ENCODE peak calls at places on chromosomes 11 and 22, in six cellular contexts. B, Z, Y, X, S and G are unnamed samples. For H3K36me3, the result is how much of the 10 kb centered on the place peaks cover.

GRCh38 chr11:128415539-128415938 is 171.8 kb downstream of the ETS1 start:
- DNase-seq in S (no peak), Z (no peak), X (no peak), Y (no peak), B (no peak), G (peak)

GRCh38 chr11:35615911-35616900 is 2.1 kb upstream of the FJX1 start:
- DNase-seq in S (no peak), Y (peak), X (peak), B (no peak), Z (no peak), G (peak)

GRCh38 chr11:83609181-83609580 is 323.0 kb upstream of the CCDC90B start:
- DNase-seq in X (no peak), Z (no peak), Y (no peak), B (no peak), S (no peak), G (no peak)

GRCh38 chr11:111561801-111562325 is 21.3 kb downstream of the LAYN start:
- DNase-seq in Z (no peak), Y (peak), S (no peak), B (no peak), X (peak), G (peak)

GRCh38 chr11:118908931-118909618 is 16.7 kb downstream of the BCL9L start:
- DNase-seq in Y (peak), S (peak), Z (peak), X (peak), B (peak), G (peak)

GRCh38 chr11:118064956-118065355 is 11.9 kb upstream of the TMPRSS4 start:
- DNase-seq in Y (no peak), B (no peak), X (no peak), S (no peak), Z (no peak), G (no peak)

GRCh38 chr22:25448435-25449051 is 115.9 kb upstream of the GRK3 start:
- DNase-seq in X (peak), S (no peak), B (no peak), Z (no peak), Y (peak), G (peak)

GRCh38 chr11:75288846-75289760 is 48.5 kb downstream of the TPBGL start:
- DNase-seq in B (no peak), X (no peak), Z (no peak), S (no peak), Y (peak), G (no peak)

GRCh38 chr11:19367051-19367709 is 126.4 kb upstream of the E2F8 start:
- DNase-seq in Z (no peak), S (no peak), Y (peak), B (no peak), X (peak), G (peak)

GRCh38 chr11:3154001-3154599 is 11.0 kb downstream of the OSBPL5 start:
- DNase-seq in S (peak), Y (no peak), X (no peak), Z (peak), B (no peak), G (peak)

GRCh38 chr11:10581481-10582019 is 13.1 kb upstream of the LYVE1 start:
- DNase-seq in S (peak), Z (peak), X (peak), B (peak), Y (no peak), G (no peak)

GRCh38 chr22:36853407-36854099 is 7.3 kb upstream of the NCF4 start:
- DNase-seq in X (peak), B (peak), Z (peak), Y (peak), S (peak), G (peak)

GRCh38 chr11:123430736-123431356 is 777 bp downstream of the GRAMD1B start:
- DNase-seq in Z (peak), S (peak), B (peak), X (peak), Y (peak), G (peak)

GRCh38 chr22:45007946-45008852 is 1.6 kb downstream of the PHF21B start:
- DNase-seq in Y (peak), Z (no peak), B (no peak), X (no peak), S (no peak), G (no peak)

GRCh38 chr11:65215441-65216076 is 33.8 kb downstream of the CAPN1 start:
- DNase-seq in S (no peak), Z (no peak), B (no peak), Y (no peak), X (no peak), G (no peak)

GRCh38 chr11:102727890-102728289 is 3.1 kb upstream of the MMP8 start:
- DNase-seq in Y (peak), Z (no peak), X (peak), S (no peak), B (no peak), G (peak)

GRCh38 chr11:4092031-4092430 is 2.6 kb upstream of the RRM1 start:
- DNase-seq in Z (no peak), S (no peak), X (no peak), Y (no peak), B (no peak), G (no peak)

GRCh38 chr11:1117970-1118369 is 39.8 kb upstream of the MUC5AC start:
- DNase-seq in Z (no peak), B (no peak), Y (no peak), X (no peak), S (no peak), G (no peak)

GRCh38 chr22:20421507-20421874 is 16.1 kb downstream of the SCARF2 start:
- DNase-seq in Z (no peak), B (peak), S (no peak), X (no peak), Y (no peak), G (no peak)

GRCh38 chr11:70872950-70873735 is 379.2 kb downstream of the SHANK2 start:
- DNase-seq in Y (no peak), Z (no peak), B (no peak), X (no peak), S (no peak), G (no peak)

GRCh38 chr11:70501933-70502540 is 103.7 kb downstream of the CTTN start:
- DNase-seq in X (no peak), Z (no peak), Y (no peak), S (peak), B (peak), G (no peak)

GRCh38 chr11:66768818-66769217 is 39.8 kb upstream of the SPTBN2 start:
- DNase-seq in X (no peak), B (no peak), Y (no peak), S (no peak), Z (no peak), G (peak)

GRCh38 chr22:37178350-37179125 is 9.5 kb downstream of the C1QTNF6 start:
- DNase-seq in Z (peak), S (no peak), X (no peak), B (peak), Y (peak), G (no peak)

GRCh38 chr22:33529424-33530113 is 390.7 kb downstream of the LARGE1 start:
- DNase-seq in Z (no peak), B (no peak), X (peak), S (no peak), Y (peak), G (peak)

GRCh38 chr11:123493393-123494063 is 63.5 kb downstream of the GRAMD1B start:
- DNase-seq in X (peak), B (no peak), Z (no peak), Y (no peak), S (no peak), G (no peak)

GRCh38 chr22:17910561-17911311 is 113.6 kb downstream of the MICAL3 start:
- DNase-seq in S (peak), B (no peak), Y (peak), Z (no peak), X (peak), G (peak)

GRCh38 chr11:12841946-12842630 is 167.0 kb upstream of the RASSF10 start:
- DNase-seq in S (no peak), X (peak), Z (no peak), B (no peak), Y (peak), G (peak)

GRCh38 chr22:39997939-39998726 is 3.4 kb downstream of the FAM83F start:
- DNase-seq in Z (peak), Y (no peak), S (peak), X (peak), B (no peak), G (no peak)

GRCh38 chr22:42340695-42341383 is 70.4 kb upstream of the TCF20 start:
- DNase-seq in X (no peak), S (no peak), Y (no peak), Z (no peak), B (no peak), G (no peak)

GRCh38 chr22:42343136-42343484 is 72.7 kb upstream of the TCF20 start:
- DNase-seq in S (no peak), X (no peak), Y (no peak), Z (no peak), B (no peak), G (no peak)

GRCh38 chr22:42341779-42342178 is 71.3 kb upstream of the TCF20 start:
- DNase-seq in S (no peak), B (no peak), Y (no peak), Z (no peak), X (no peak), G (no peak)

GRCh38 chr22:42343551-42344081 is 73.2 kb upstream of the TCF20 start:
- DNase-seq in B (no peak), Y (no peak), S (no peak), Z (no peak), X (peak), G (no peak)

GRCh38 chr22:42342426-42343135 is 72.1 kb upstream of the TCF20 start:
- DNase-seq in B (no peak), X (no peak), Z (no peak), S (no peak), Y (no peak), G (no peak)
- H3K4me3 ChIP-seq in B (peak), X (peak), Z (no peak), S (peak), Y (peak), G (no peak)

DNA sequence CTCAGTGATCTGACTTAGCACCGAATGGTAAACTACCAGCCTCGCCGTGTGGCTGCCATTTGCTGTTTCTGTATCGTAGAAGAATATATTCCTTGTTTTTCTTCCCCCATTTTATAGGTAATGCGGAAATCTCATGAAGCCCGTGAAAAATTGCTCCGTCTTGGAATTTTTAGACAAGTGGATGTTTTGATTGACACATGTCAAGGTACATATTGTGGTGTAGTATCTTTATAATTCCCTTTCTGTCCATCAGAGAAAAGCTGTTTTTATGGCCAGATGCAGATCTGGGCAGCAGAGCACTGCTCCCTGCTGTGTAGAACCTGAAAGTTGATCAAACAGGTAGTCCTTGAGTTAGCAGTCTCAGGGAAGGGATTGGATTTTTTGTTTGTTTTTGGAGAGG is 13.4 kb downstream of the SAMM50 start:
- DNase-seq in B (no peak), S (no peak), X (no peak), Z (no peak), Y (no peak), G (no peak)
- H3K36me3 ChIP-seq in B (half or more), S (half or more), X (under half), Z (under half), Y (under half), G (half or more)

GRCh38 chr11:61290905-61291690 is 4.0 kb downstream of the VWCE start:
- DNase-seq in Y (no peak), Z (no peak), X (no peak), B (peak), S (no peak), G (no peak)
- TF ChIP-seq CTCF in Y (no peak), Z (no peak), X (peak), B (no peak), S (no peak), G (peak)

DNA sequence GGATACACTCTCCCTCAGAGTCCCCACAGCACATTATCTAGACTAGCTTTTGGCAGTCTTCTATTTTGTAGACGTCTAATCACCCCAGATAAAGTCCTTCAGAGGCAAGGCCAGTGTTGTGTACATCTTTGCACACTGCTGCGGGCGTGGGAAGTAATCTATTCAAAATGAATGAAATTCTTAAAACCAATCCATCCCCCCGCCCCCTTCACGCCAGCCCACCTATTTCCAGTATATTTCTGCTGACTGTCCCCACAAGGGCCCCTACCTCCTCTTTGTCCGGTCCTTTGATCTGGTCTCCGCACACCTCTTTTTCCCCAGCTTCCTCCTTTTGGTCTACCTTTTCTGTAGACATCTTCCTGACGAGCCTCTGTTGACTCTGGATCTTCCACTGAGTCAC is 383 bp downstream of the BSCL2 start:
- DNase-seq in S (no peak), Z (peak), Y (no peak), X (no peak), B (no peak), G (no peak)
- H3K4me3 ChIP-seq in S (peak), Z (no peak), Y (peak), X (no peak), B (peak), G (peak)

GRCh38 chr11:48154162-48154561 is 62.4 kb upstream of the OR4B1 start:
- DNase-seq in Y (no peak), X (peak), B (no peak), Z (no peak), S (no peak), G (peak)
- H3K36me3 ChIP-seq in Y (under half), X (under half), B (half or more), Z (under half), S (under half), G (under half)

DNA sequence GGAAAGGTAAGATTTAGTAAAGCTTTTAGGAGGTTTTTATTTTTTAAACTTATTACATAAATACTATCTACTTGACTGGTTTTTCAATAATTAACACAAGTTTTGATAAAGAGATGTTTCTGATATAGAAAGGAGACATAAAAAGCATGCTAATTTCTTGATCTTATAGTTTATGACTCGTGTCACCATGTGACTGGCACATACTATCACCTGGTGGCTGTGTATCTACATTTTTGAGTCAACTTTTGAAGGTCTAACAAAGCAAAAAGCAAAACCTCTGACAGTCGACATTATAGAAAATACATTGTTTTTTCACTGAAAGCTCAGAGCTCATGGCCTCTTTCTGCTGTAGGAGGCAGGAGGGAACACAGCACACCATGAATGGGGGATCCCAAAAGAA is 810 bp downstream of the ACRV1 start:
- DNase-seq in Z (no peak), B (no peak), S (no peak), X (no peak), Y (no peak), G (no peak)
- TF ChIP-seq CTCF in Z (no peak), B (no peak), S (no peak), X (no peak), Y (no peak), G (no peak)

DNA sequence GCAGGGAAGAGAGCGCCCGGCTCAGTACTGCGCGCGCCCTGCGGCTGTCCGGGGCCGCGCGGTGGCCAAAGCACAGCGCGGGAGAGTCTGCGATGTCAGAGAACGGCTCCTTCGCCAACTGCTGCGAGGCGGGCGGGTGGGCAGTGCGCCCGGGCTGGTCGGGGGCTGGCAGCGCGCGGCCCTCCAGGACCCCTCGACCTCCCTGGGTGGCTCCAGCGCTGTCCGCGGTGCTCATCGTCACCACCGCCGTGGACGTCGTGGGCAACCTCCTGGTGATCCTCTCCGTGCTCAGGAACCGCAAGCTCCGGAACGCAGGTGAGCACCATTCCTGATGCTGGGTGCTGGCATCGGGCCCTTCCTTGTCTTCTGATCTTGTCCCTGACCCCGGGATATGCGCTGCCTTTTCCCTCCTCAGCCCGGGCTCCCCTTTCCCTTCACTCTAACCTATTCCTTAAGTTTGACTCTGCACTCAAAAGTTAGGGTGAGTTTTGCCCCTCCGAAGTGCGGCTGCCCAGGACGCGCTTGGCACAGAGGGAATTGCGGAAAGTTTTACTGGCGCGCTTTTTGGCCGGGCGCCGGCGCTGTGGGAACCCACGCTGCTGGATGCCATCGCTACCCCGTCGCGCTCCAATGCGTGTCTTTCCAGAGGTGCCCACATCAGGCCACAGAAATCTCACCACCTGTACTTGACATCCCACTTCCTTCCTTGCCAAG is at the start of gene MTNR1B:
- DNase-seq in S (no peak), X (no peak), Y (no peak), Z (no peak), B (no peak), G (no peak)
- H3K4me3 ChIP-seq in S (no peak), X (no peak), Y (peak), Z (no peak), B (no peak), G (no peak)

GRCh38 chr11:34086554-34087278 is 18.7 kb upstream of the NAT10 start:
- DNase-seq in B (no peak), Z (no peak), Y (no peak), S (no peak), X (no peak), G (no peak)
- H3K36me3 ChIP-seq in B (half or more), Z (under half), Y (under half), S (half or more), X (half or more), G (half or more)

DNA sequence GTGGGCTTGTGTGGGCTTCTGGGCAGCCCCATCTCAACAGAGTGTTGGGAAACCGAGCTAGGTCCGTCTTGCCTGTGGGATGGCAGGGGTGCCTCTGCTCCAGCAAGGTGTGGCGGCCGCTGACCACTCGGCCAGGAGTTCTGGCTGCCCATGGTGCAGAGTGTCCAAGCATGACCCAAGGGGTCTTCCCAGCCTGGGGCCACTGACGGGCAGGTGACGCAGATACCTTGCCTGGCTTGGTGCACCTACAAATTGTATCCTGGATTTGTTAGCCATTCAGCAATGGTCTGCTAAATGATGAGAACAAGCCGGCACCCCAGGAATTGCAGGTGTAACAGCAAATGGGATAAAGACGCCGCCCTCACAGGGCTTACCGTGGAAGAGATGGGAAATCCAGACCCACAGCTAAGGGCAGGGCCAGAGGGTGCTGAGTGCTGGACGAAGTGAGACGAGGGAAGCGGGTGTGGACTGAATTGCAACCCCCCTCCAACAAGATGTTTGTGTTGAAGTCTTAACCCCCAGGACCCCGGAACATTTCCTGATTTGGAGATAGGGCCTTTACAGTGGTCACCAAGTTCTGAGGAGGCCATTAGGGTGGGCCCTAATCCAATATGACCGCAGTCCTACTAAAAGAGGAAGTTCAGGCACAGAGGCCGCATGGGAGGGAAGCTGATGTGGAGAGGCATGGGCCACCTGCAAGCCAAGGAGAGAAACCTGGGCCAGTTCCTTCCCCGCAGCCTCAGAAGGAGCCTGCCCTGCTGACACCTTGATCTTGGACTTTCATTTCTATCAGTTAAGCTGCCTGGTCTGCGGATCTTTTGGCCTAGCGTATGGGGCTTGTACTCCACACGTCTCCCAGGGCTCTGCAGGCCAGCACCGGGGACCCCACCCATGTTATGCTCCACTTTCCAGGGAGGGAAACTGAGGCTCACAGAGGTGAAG is 45.2 kb upstream of the LINC01488 start:
- DNase-seq in B (peak), S (no peak), Y (no peak), X (no peak), Z (no peak), G (no peak)
- TF ChIP-seq CTCF in B (no peak), S (no peak), Y (no peak), X (no peak), Z (no peak), G (no peak)